ENCODE peak calls at places on chromosomes 4 and X, in seven cellular contexts. One of them, this sample, is unnamed.

GRCh38 chrX:12360991-12361598 is 222.8 kb downstream of the FRMPD4 start:
- DNase-seq in CD8-positive, alpha-beta T cell: no peak
- DNase-seq in psoas muscle: no peak
- DNase-seq in PC-9: no peak
- DNase-seq in tibial nerve: no peak
- DNase-seq in AG10803: peak; percentile 21
- DNase-seq in AG09309: peak; percentile 14
- DNase-seq in this sample: no peak

GRCh38 chrX:76420237-76420636 is 7.3 kb upstream of the MAGEE1 start:
- DNase-seq in CD8-positive, alpha-beta T cell: no peak
- DNase-seq in psoas muscle: no peak
- DNase-seq in PC-9: no peak
- DNase-seq in tibial nerve: no peak
- DNase-seq in AG10803: no peak
- DNase-seq in AG09309: no peak
- DNase-seq in this sample: no peak

GRCh38 chr4:185761352-185762235 is 50.4 kb downstream of the SORBS2 start:
- DNase-seq in CD8-positive, alpha-beta T cell: no peak
- DNase-seq in psoas muscle: no peak
- DNase-seq in PC-9: peak; percentile 32
- DNase-seq in tibial nerve: no peak
- DNase-seq in AG10803: no peak
- DNase-seq in AG09309: no peak
- DNase-seq in this sample: no peak

GRCh38 chrX:32137525-32137924 is 1065.7 kb upstream of the FTHL17 start:
- DNase-seq in CD8-positive, alpha-beta T cell: no peak
- DNase-seq in psoas muscle: no peak
- DNase-seq in PC-9: no peak
- DNase-seq in tibial nerve: peak; percentile 4
- DNase-seq in AG10803: no peak
- DNase-seq in AG09309: no peak
- DNase-seq in this sample: no peak

GRCh38 chr4:156762851-156763250 is 208.7 kb downstream of the PDGFC start:
- DNase-seq in CD8-positive, alpha-beta T cell: no peak
- DNase-seq in psoas muscle: no peak
- DNase-seq in PC-9: no peak
- DNase-seq in tibial nerve: no peak
- DNase-seq in AG10803: no peak
- DNase-seq in AG09309: no peak
- DNase-seq in this sample: no peak

GRCh38 chr4:22029803-22030202 is 81.2 kb upstream of the KCNIP4 start:
- DNase-seq in CD8-positive, alpha-beta T cell: no peak
- DNase-seq in psoas muscle: no peak
- DNase-seq in PC-9: no peak
- DNase-seq in tibial nerve: no peak
- DNase-seq in AG10803: no peak
- DNase-seq in AG09309: no peak
- DNase-seq in this sample: no peak

GRCh38 chr4:169399976-169400767 is 129.4 kb upstream of the SH3RF1 start:
- DNase-seq in CD8-positive, alpha-beta T cell: no peak
- DNase-seq in psoas muscle: no peak
- DNase-seq in PC-9: no peak
- DNase-seq in tibial nerve: no peak
- DNase-seq in AG10803: no peak
- DNase-seq in AG09309: no peak
- DNase-seq in this sample: no peak

GRCh38 chrX:28590394-28590793 is 3.1 kb downstream of the IL1RAPL1 start:
- DNase-seq in CD8-positive, alpha-beta T cell: no peak
- DNase-seq in psoas muscle: no peak
- DNase-seq in PC-9: no peak
- DNase-seq in tibial nerve: no peak
- DNase-seq in AG10803: no peak
- DNase-seq in AG09309: no peak
- DNase-seq in this sample: no peak

GRCh38 chr4:53748328-53748772 is 157.1 kb upstream of the LNX1 start:
- DNase-seq in CD8-positive, alpha-beta T cell: no peak
- DNase-seq in psoas muscle: no peak
- DNase-seq in PC-9: no peak
- DNase-seq in tibial nerve: no peak
- DNase-seq in AG10803: no peak
- DNase-seq in AG09309: no peak
- DNase-seq in this sample: no peak

GRCh38 chr4:169103966-169104412 is 93.9 kb upstream of the CBR4 start:
- DNase-seq in CD8-positive, alpha-beta T cell: no peak
- DNase-seq in psoas muscle: no peak
- DNase-seq in PC-9: peak; percentile 83
- DNase-seq in tibial nerve: no peak
- DNase-seq in AG10803: no peak
- DNase-seq in AG09309: no peak
- DNase-seq in this sample: no peak

GRCh38 chr4:30716671-30717207 is 3.4 kb upstream of the PCDH7 start:
- DNase-seq in CD8-positive, alpha-beta T cell: no peak
- DNase-seq in psoas muscle: no peak
- DNase-seq in PC-9: peak; percentile 12
- DNase-seq in tibial nerve: no peak
- DNase-seq in AG10803: no peak
- DNase-seq in AG09309: no peak
- DNase-seq in this sample: no peak

GRCh38 chrX:70432936-70433847 is 10.1 kb downstream of the GDPD2 start:
- DNase-seq in CD8-positive, alpha-beta T cell: no peak
- DNase-seq in psoas muscle: no peak
- DNase-seq in PC-9: no peak
- DNase-seq in tibial nerve: no peak
- DNase-seq in AG10803: no peak
- DNase-seq in AG09309: no peak
- DNase-seq in this sample: no peak

GRCh38 chr4:119284876-119285611 is 36.9 kb downstream of the FABP2 start:
- DNase-seq in CD8-positive, alpha-beta T cell: no peak
- DNase-seq in psoas muscle: no peak
- DNase-seq in PC-9: no peak
- DNase-seq in tibial nerve: no peak
- DNase-seq in AG10803: peak; percentile 13
- DNase-seq in AG09309: no peak
- DNase-seq in this sample: no peak

GRCh38 chrX:19889582-19890342 is 2.4 kb upstream of the SH3KBP1 start:
- DNase-seq in CD8-positive, alpha-beta T cell: no peak
- DNase-seq in psoas muscle: no peak
- DNase-seq in PC-9: peak; percentile 60
- DNase-seq in tibial nerve: no peak
- DNase-seq in AG10803: peak; percentile 51
- DNase-seq in AG09309: no peak
- DNase-seq in this sample: peak; percentile 29

GRCh38 chr4:6231663-6232165 is 31.4 kb upstream of the JAKMIP1 start:
- DNase-seq in CD8-positive, alpha-beta T cell: no peak
- DNase-seq in psoas muscle: no peak
- DNase-seq in PC-9: no peak
- DNase-seq in tibial nerve: no peak
- DNase-seq in AG10803: no peak
- DNase-seq in AG09309: no peak
- DNase-seq in this sample: no peak

GRCh38 chr4:79964715-79965345 is 108.2 kb downstream of the ANTXR2 start:
- DNase-seq in CD8-positive, alpha-beta T cell: no peak
- DNase-seq in psoas muscle: no peak
- DNase-seq in PC-9: no peak
- DNase-seq in tibial nerve: no peak
- DNase-seq in AG10803: no peak
- DNase-seq in AG09309: no peak
- DNase-seq in this sample: no peak

GRCh38 chr4:3705236-3705987 is 60.8 kb upstream of the ADRA2C start:
- DNase-seq in CD8-positive, alpha-beta T cell: no peak
- DNase-seq in psoas muscle: peak; percentile 42
- DNase-seq in PC-9: no peak
- DNase-seq in tibial nerve: no peak
- DNase-seq in AG10803: no peak
- DNase-seq in AG09309: no peak
- DNase-seq in this sample: no peak

GRCh38 chrX:43750248-43750676 is 94.2 kb downstream of the MAOA start:
- DNase-seq in CD8-positive, alpha-beta T cell: peak; percentile 62
- DNase-seq in psoas muscle: peak; percentile 49
- DNase-seq in PC-9: peak; percentile 10
- DNase-seq in tibial nerve: peak; percentile 35
- DNase-seq in AG10803: peak; percentile 62
- DNase-seq in AG09309: peak; percentile 3
- DNase-seq in this sample: no peak

GRCh38 chrX:13937370-13938052 is 92.2 kb downstream of the GEMIN8 start:
- DNase-seq in CD8-positive, alpha-beta T cell: no peak
- DNase-seq in psoas muscle: no peak
- DNase-seq in PC-9: no peak
- DNase-seq in tibial nerve: no peak
- DNase-seq in AG10803: peak; percentile 15
- DNase-seq in AG09309: peak; percentile 7
- DNase-seq in this sample: no peak

GRCh38 chr4:91116861-91117260 is 989.7 kb downstream of the CCSER1 start:
- DNase-seq in CD8-positive, alpha-beta T cell: no peak
- DNase-seq in psoas muscle: no peak
- DNase-seq in PC-9: no peak
- DNase-seq in tibial nerve: no peak
- DNase-seq in AG10803: no peak
- DNase-seq in AG09309: no peak
- DNase-seq in this sample: no peak

GRCh38 chr4:4869731-4870483 is 10.4 kb downstream of the MSX1 start:
- DNase-seq in CD8-positive, alpha-beta T cell: no peak
- DNase-seq in psoas muscle: no peak
- DNase-seq in PC-9: no peak
- DNase-seq in tibial nerve: no peak
- DNase-seq in AG10803: no peak
- DNase-seq in AG09309: no peak
- DNase-seq in this sample: no peak

DNA sequence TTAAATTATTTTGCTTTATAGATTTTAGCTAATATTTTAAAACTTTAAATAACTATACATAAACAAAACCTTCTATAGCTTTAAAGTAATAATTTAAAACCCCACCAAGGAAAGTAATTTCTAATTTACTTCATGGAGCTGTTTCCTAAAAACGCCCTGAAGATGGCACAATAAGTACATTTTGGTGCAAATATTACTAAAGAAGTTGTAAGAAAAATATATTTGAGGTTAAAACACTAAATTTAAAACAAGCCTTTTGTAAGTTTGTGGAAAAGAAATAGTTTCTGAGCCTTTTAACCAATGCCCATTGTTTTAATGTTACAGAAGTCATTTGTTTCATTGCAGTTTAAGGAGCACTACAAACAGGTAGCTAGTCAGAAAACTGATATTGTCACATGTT is 137.4 kb upstream of the AGA start:
- DNase-seq in CD8-positive, alpha-beta T cell: no peak
- DNase-seq in psoas muscle: no peak
- DNase-seq in PC-9: no peak
- DNase-seq in tibial nerve: no peak
- DNase-seq in AG10803: no peak
- DNase-seq in AG09309: no peak
- DNase-seq in this sample: no peak
- TF ChIP-seq CTCF in CD8-positive, alpha-beta T cell: no peak
- TF ChIP-seq CTCF in psoas muscle: no peak
- TF ChIP-seq CTCF in PC-9: no peak
- TF ChIP-seq CTCF in tibial nerve: no peak
- TF ChIP-seq CTCF in AG10803: no peak
- TF ChIP-seq CTCF in AG09309: no peak
- TF ChIP-seq CTCF in this sample: no peak

DNA sequence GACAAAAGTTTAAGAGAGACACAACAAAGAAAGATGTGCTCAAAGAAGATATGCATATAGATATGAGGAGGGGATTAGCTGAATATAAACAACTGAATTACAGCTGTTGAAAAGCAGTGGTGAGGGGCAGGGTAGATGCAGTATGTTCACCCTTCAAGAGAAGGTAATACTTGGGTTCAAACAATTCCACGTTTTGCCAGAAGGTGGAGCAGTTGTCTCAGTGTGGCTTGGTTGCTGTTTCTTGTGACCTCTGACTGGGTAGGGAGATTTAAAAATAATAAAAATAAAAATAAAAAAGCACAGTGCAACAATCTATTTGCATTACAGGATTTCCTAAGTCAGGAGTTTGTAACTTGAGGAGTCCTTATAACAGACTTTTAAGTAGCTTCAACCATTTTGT is 23.3 kb downstream of the PHOX2B start:
- DNase-seq in CD8-positive, alpha-beta T cell: no peak
- DNase-seq in psoas muscle: no peak
- DNase-seq in PC-9: no peak
- DNase-seq in tibial nerve: no peak
- DNase-seq in AG10803: no peak
- DNase-seq in AG09309: no peak
- DNase-seq in this sample: no peak
- TF ChIP-seq CTCF in CD8-positive, alpha-beta T cell: no peak
- TF ChIP-seq CTCF in psoas muscle: no peak
- TF ChIP-seq CTCF in PC-9: peak; percentile 24
- TF ChIP-seq CTCF in tibial nerve: no peak
- TF ChIP-seq CTCF in AG10803: no peak
- TF ChIP-seq CTCF in AG09309: peak; percentile 9
- TF ChIP-seq CTCF in this sample: no peak

DNA sequence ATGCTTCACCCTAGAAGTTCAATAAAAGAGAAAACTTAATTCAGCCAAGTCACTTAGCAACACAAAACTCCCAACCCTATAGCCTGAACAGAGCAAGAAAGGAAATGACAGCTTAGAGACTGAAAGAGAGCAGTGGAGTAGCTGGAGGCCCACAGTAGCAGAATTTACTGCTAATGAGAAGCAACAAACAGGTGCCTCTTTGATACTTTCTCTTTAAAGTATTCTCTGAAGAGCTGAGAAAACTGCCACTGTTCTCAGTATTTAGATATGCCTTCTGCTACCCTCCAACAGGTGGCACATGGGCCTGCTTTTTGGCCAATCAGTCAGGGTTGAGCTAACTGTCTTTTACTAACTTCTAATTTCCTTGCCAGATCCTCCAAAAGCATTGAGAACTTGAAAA is 240.0 kb downstream of the GPC3 start:
- DNase-seq in CD8-positive, alpha-beta T cell: no peak
- DNase-seq in psoas muscle: no peak
- DNase-seq in PC-9: no peak
- DNase-seq in tibial nerve: no peak
- DNase-seq in AG10803: no peak
- DNase-seq in AG09309: no peak
- DNase-seq in this sample: no peak
- TF ChIP-seq CTCF in CD8-positive, alpha-beta T cell: peak; percentile 15
- TF ChIP-seq CTCF in psoas muscle: no peak
- TF ChIP-seq CTCF in PC-9: peak; percentile 38
- TF ChIP-seq CTCF in tibial nerve: no peak
- TF ChIP-seq CTCF in AG10803: no peak
- TF ChIP-seq CTCF in AG09309: no peak
- TF ChIP-seq CTCF in this sample: no peak

DNA sequence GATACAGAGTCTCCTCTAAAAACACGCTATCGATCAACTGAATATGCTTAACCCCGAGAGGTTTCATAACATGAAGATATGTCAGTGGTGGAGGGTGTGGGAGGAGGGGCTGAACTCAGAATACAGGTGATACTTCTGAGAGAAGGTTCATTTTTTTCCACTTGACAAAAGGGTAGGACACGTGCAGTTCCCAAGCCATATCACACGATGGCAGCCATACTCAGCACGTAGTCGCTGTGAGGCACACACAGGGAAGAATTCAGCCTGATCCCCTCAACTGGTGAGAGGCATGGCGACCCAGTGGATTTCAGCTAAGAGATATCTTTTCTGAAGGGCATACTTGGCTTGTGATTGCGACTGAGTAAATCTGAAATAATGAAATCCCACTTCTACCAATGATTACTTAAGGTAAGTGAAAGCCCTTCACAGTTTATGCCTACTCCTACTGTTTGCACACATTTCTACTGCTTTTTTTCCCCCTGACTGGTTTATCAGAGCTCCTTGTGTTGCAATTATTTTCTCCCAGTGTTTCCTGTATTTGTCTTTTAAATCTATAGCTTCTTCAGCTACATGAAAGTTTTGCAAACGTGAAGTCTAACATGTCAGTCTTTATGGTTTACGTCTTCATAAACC is 133.1 kb downstream of the CORIN start:
- DNase-seq in CD8-positive, alpha-beta T cell: no peak
- DNase-seq in psoas muscle: no peak
- DNase-seq in PC-9: peak; percentile 16
- DNase-seq in tibial nerve: no peak
- DNase-seq in AG10803: peak; percentile 30
- DNase-seq in AG09309: no peak
- DNase-seq in this sample: no peak
- TF ChIP-seq CTCF in CD8-positive, alpha-beta T cell: no peak
- TF ChIP-seq CTCF in psoas muscle: peak; percentile 42
- TF ChIP-seq CTCF in PC-9: peak; percentile 49
- TF ChIP-seq CTCF in tibial nerve: no peak
- TF ChIP-seq CTCF in AG10803: peak; percentile 56
- TF ChIP-seq CTCF in AG09309: peak; percentile 54
- TF ChIP-seq CTCF in this sample: no peak

This sample was measured in omental fat pad.